ENCODE peak calls at places on chromosomes 5 and 9, in four cellular contexts. One of them, this sample, is unnamed.
A peak's percentile ranks its signal among the peaks of the same experiment; 100 is the strongest.

GRCh38 chr9:13718086-13718485 is 438.6 kb upstream of the MPDZ start:
- DNase-seq in psoas muscle: no peak
- DNase-seq in CD8-positive, alpha-beta memory T cell: no peak
- DNase-seq in transverse colon: no peak
- DNase-seq in this sample: no peak

GRCh38 chr5:132227485-132228240 is at the start of gene P4HA2:
- DNase-seq in psoas muscle: peak; percentile 91
- DNase-seq in CD8-positive, alpha-beta memory T cell: no peak
- DNase-seq in transverse colon: peak; percentile 91
- DNase-seq in this sample: peak; percentile 96

GRCh38 chr9:88025411-88026132 is 51.2 kb upstream of the CDK20 start:
- DNase-seq in psoas muscle: no peak
- DNase-seq in CD8-positive, alpha-beta memory T cell: no peak
- DNase-seq in transverse colon: no peak
- DNase-seq in this sample: no peak

GRCh38 chr9:95517559-95517933 is 775 bp upstream of the PTCH1 start:
- DNase-seq in psoas muscle: no peak
- DNase-seq in CD8-positive, alpha-beta memory T cell: no peak
- DNase-seq in transverse colon: no peak
- DNase-seq in this sample: no peak

GRCh38 chr5:149166128-149166527 is 24.8 kb downstream of the ABLIM3 start:
- DNase-seq in psoas muscle: peak; percentile 39
- DNase-seq in CD8-positive, alpha-beta memory T cell: no peak
- DNase-seq in transverse colon: no peak
- DNase-seq in this sample: no peak

GRCh38 chr5:62152394-62153123 is 153.4 kb upstream of the KIF2A start:
- DNase-seq in psoas muscle: no peak
- DNase-seq in CD8-positive, alpha-beta memory T cell: no peak
- DNase-seq in transverse colon: no peak
- DNase-seq in this sample: no peak

GRCh38 chr9:105554042-105554441 is 3.9 kb upstream of the FKTN start:
- DNase-seq in psoas muscle: no peak
- DNase-seq in CD8-positive, alpha-beta memory T cell: no peak
- DNase-seq in transverse colon: no peak
- DNase-seq in this sample: no peak

GRCh38 chr9:134367796-134368490 is 41.7 kb downstream of the RXRA start:
- DNase-seq in psoas muscle: no peak
- DNase-seq in CD8-positive, alpha-beta memory T cell: no peak
- DNase-seq in transverse colon: no peak
- DNase-seq in this sample: no peak

GRCh38 chr9:36725777-36726356 is 153.2 kb downstream of the MELK start:
- DNase-seq in psoas muscle: no peak
- DNase-seq in CD8-positive, alpha-beta memory T cell: no peak
- DNase-seq in transverse colon: no peak
- DNase-seq in this sample: no peak

GRCh38 chr5:96875805-96876291 is 452 bp upstream of the ERAP2 start:
- DNase-seq in psoas muscle: no peak
- DNase-seq in CD8-positive, alpha-beta memory T cell: no peak
- DNase-seq in transverse colon: no peak
- DNase-seq in this sample: no peak

GRCh38 chr9:136693490-136694162 is 6.4 kb upstream of the AGPAT2 start:
- DNase-seq in psoas muscle: no peak
- DNase-seq in CD8-positive, alpha-beta memory T cell: no peak
- DNase-seq in transverse colon: peak; percentile 92
- DNase-seq in this sample: peak; percentile 85

GRCh38 chr5:128052764-128053163 is 30.8 kb upstream of the SLC12A2 start:
- DNase-seq in psoas muscle: no peak
- DNase-seq in CD8-positive, alpha-beta memory T cell: no peak
- DNase-seq in transverse colon: no peak
- DNase-seq in this sample: no peak

GRCh38 chr5:137822158-137822764 is 45.4 kb upstream of the MYOT start:
- DNase-seq in psoas muscle: peak; percentile 64
- DNase-seq in CD8-positive, alpha-beta memory T cell: no peak
- DNase-seq in transverse colon: peak; percentile 45
- DNase-seq in this sample: no peak

GRCh38 chr5:16952968-16953671 is 17.0 kb upstream of the MYO10 start:
- DNase-seq in psoas muscle: no peak
- DNase-seq in CD8-positive, alpha-beta memory T cell: no peak
- DNase-seq in transverse colon: no peak
- DNase-seq in this sample: no peak

GRCh38 chr9:93072383-93072795 is 13.9 kb downstream of the SUSD3 start:
- DNase-seq in psoas muscle: no peak
- DNase-seq in CD8-positive, alpha-beta memory T cell: no peak
- DNase-seq in transverse colon: peak; percentile 44
- DNase-seq in this sample: no peak

GRCh38 chr9:4923141-4923540 is 61.9 kb upstream of the JAK2 start:
- DNase-seq in psoas muscle: no peak
- DNase-seq in CD8-positive, alpha-beta memory T cell: no peak
- DNase-seq in transverse colon: no peak
- DNase-seq in this sample: no peak

GRCh38 chr9:14340994-14341393 is 27.1 kb upstream of the NFIB start:
- DNase-seq in psoas muscle: no peak
- DNase-seq in CD8-positive, alpha-beta memory T cell: no peak
- DNase-seq in transverse colon: no peak
- DNase-seq in this sample: no peak

GRCh38 chr5:80282054-80282453 is 26.2 kb upstream of the SERINC5 start:
- DNase-seq in psoas muscle: no peak
- DNase-seq in CD8-positive, alpha-beta memory T cell: no peak
- DNase-seq in transverse colon: no peak
- DNase-seq in this sample: no peak

GRCh38 chr9:8858250-8859161 is 1058.9 kb upstream of the DMAC1 start:
- DNase-seq in psoas muscle: no peak
- DNase-seq in CD8-positive, alpha-beta memory T cell: no peak
- DNase-seq in transverse colon: peak; percentile 35
- DNase-seq in this sample: no peak

GRCh38 chr5:1437452-1437851 is 7.8 kb downstream of the SLC6A3 start:
- DNase-seq in psoas muscle: no peak
- DNase-seq in CD8-positive, alpha-beta memory T cell: no peak
- DNase-seq in transverse colon: peak; percentile 23
- DNase-seq in this sample: peak; percentile 26

GRCh38 chr9:97711223-97711626 is 14.1 kb upstream of the XPA start:
- DNase-seq in psoas muscle: no peak
- DNase-seq in CD8-positive, alpha-beta memory T cell: peak; percentile 34
- DNase-seq in transverse colon: no peak
- DNase-seq in this sample: no peak

GRCh38 chr5:4879693-4880303 is 260.3 kb upstream of the ADAMTS16 start:
- DNase-seq in psoas muscle: peak; percentile 81
- DNase-seq in CD8-positive, alpha-beta memory T cell: no peak
- DNase-seq in transverse colon: peak; percentile 70
- DNase-seq in this sample: no peak

GRCh38 chr9:81669011-81669739 is 20.2 kb downstream of the TLE1 start:
- DNase-seq in psoas muscle: no peak
- DNase-seq in CD8-positive, alpha-beta memory T cell: no peak
- DNase-seq in transverse colon: no peak
- DNase-seq in this sample: no peak
- H3K4me1 ChIP-seq in psoas muscle: peaks cover 76% of the 10 kb centered on the region
- H3K4me1 ChIP-seq in CD8-positive, alpha-beta memory T cell: no peaks in the 10 kb centered on the region
- H3K4me1 ChIP-seq in transverse colon: peaks cover 56% of the 10 kb centered on the region
- H3K4me1 ChIP-seq in this sample: peaks cover 13% of the 10 kb centered on the region

DNA sequence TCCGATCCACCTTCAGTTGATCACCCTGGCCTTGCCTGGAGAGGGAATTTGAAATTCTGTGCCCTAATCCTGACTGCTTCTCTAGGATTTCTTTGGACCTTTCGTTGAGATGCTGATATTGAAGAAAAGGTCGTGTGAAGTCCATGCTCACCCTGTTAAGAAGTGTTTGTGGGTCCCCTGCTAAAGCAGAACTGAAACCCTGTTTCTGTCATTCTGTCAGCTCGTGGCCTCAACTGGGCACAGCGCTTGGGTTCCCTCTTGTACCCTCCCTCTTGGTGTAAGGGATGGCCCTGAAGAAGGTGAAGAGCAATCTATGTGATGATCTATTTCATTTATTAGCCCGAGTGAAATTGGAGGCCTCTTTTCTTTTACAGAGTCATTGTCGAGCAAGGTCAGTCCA is 55.9 kb downstream of the WWC1 start:
- DNase-seq in psoas muscle: no peak
- DNase-seq in CD8-positive, alpha-beta memory T cell: no peak
- DNase-seq in transverse colon: no peak
- DNase-seq in this sample: no peak
- H3K4me1 ChIP-seq in psoas muscle: no peaks in the 10 kb centered on the region
- H3K4me1 ChIP-seq in CD8-positive, alpha-beta memory T cell: no peaks in the 10 kb centered on the region
- H3K4me1 ChIP-seq in transverse colon: peaks cover 41% of the 10 kb centered on the region
- H3K4me1 ChIP-seq in this sample: peaks cover 10% of the 10 kb centered on the region

DNA sequence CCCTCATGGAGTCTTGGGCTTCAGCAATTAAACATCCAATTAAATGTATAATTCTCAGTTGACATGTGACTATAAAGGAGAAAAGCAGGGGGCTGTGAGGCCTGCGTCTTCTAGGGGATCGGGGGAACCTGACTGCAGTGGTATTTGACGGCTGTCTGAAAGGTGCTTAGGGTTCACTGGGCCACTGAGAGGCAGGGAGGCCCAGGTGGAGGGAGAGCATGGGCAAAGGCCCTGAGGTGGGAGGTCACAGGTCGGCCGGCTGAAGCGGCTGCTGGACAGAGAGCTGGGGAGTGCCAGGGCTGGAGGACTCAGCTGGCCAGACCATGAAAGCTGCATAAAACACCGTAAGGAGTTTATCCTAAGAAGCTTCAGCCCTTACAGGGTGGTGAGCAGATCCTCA is 23.9 kb downstream of the ERGIC1 start:
- DNase-seq in psoas muscle: no peak
- DNase-seq in CD8-positive, alpha-beta memory T cell: no peak
- DNase-seq in transverse colon: no peak
- DNase-seq in this sample: no peak
- H3K4me1 ChIP-seq in psoas muscle: peaks cover 82% of the 10 kb centered on the region
- H3K4me1 ChIP-seq in CD8-positive, alpha-beta memory T cell: peaks cover 20% of the 10 kb centered on the region
- H3K4me1 ChIP-seq in transverse colon: peaks cover 88% of the 10 kb centered on the region
- H3K4me1 ChIP-seq in this sample: peaks cover 92% of the 10 kb centered on the region

GRCh38 chr9:91898451-91899433 is 51.3 kb downstream of the ROR2 start:
- DNase-seq in psoas muscle: no peak
- DNase-seq in CD8-positive, alpha-beta memory T cell: no peak
- DNase-seq in transverse colon: peak; percentile 37
- DNase-seq in this sample: no peak
- H3K4me1 ChIP-seq in psoas muscle: no peaks in the 10 kb centered on the region
- H3K4me1 ChIP-seq in CD8-positive, alpha-beta memory T cell: no peaks in the 10 kb centered on the region
- H3K4me1 ChIP-seq in transverse colon: peaks cover 72% of the 10 kb centered on the region
- H3K4me1 ChIP-seq in this sample: peaks cover 20% of the 10 kb centered on the region

GRCh38 chr9:129989362-129989708 is 53.7 kb downstream of the FNBP1 start:
- DNase-seq in psoas muscle: no peak
- DNase-seq in CD8-positive, alpha-beta memory T cell: no peak
- DNase-seq in transverse colon: no peak
- DNase-seq in this sample: no peak
- H3K4me1 ChIP-seq in psoas muscle: peaks cover 10% of the 10 kb centered on the region
- H3K4me1 ChIP-seq in CD8-positive, alpha-beta memory T cell: peaks cover 52% of the 10 kb centered on the region
- H3K4me1 ChIP-seq in transverse colon: peaks cover 22% of the 10 kb centered on the region
- H3K4me1 ChIP-seq in this sample: peaks cover 31% of the 10 kb centered on the region

GRCh38 chr9:120921751-120922181 is 4.8 kb downstream of the TRAF1 start:
- DNase-seq in psoas muscle: no peak
- DNase-seq in CD8-positive, alpha-beta memory T cell: no peak
- DNase-seq in transverse colon: no peak
- DNase-seq in this sample: no peak

GRCh38 chr9:120920495-120921178 is 6.0 kb downstream of the TRAF1 start:
- DNase-seq in psoas muscle: no peak
- DNase-seq in CD8-positive, alpha-beta memory T cell: no peak
- DNase-seq in transverse colon: no peak
- DNase-seq in this sample: no peak

GRCh38 chr9:120917989-120918630 is 8.5 kb downstream of the TRAF1 start:
- DNase-seq in psoas muscle: no peak
- DNase-seq in CD8-positive, alpha-beta memory T cell: no peak
- DNase-seq in transverse colon: no peak
- DNase-seq in this sample: no peak

GRCh38 chr9:120918931-120919638 is 7.5 kb downstream of the TRAF1 start:
- DNase-seq in psoas muscle: no peak
- DNase-seq in CD8-positive, alpha-beta memory T cell: no peak
- DNase-seq in transverse colon: no peak
- DNase-seq in this sample: no peak

DNA sequence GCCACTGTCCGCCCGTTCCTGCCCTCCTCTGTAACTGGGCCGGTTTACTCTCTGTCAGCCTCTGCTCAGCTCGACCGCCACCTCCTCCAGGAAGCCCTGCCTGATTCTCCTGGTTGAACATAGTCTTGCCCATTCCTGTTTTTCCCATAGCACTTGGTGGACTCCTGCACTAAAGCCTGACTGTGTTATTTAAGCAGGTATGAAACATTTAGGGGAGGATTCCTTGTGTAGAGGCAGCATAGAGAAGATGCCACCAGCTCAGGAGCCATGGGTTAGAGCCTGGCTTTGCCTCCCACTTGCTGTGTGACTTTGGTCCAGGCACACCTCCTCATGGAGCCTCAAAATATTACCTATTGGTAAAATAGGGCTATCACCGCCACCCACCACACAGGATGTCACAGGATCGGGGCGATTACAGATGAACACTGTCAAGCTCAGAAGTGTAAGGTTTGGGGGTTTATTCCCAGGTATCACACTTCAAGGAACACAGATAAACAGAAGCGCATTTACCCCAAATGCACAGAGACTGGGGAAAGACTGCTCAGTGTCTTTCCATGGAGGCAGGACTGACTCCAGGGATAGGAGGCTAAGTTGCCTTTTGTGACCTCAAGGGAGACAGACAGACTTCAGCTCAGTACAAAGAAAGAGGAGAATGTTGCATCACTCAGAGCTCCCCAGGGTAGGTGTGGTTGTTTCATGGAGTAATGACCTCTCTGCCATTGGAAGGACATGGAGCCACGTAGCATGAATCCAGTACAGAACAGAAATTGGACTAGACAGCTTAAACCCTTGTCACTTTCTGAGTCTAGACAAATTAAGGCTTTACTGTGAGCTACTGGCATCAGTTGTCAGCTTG is 6.7 kb downstream of the TRAF1 start:
- DNase-seq in psoas muscle: no peak
- DNase-seq in CD8-positive, alpha-beta memory T cell: no peak
- DNase-seq in transverse colon: no peak
- DNase-seq in this sample: no peak
- H3K4me1 ChIP-seq in psoas muscle: peaks cover 2% of the 10 kb centered on the region
- H3K4me1 ChIP-seq in CD8-positive, alpha-beta memory T cell: peaks cover 97% of the 10 kb centered on the region
- H3K4me1 ChIP-seq in transverse colon: peaks cover 25% of the 10 kb centered on the region
- H3K4me1 ChIP-seq in this sample: no peaks in the 10 kb centered on the region